ENCODE peak calls at places on chromosomes 4 and X, in ten cellular contexts. T, E, V, C, O, L, A, I, M and X are unnamed samples.

GRCh38 chrX:130330146-130330545 is 9.6 kb upstream of the SLC25A14 start:
- DNase-seq in T (no peak), E (no peak), V (no peak), C (no peak), O (no peak), L (no peak), A (no peak), I (no peak), M (no peak), X (no peak)

GRCh38 chr4:185424905-185425599 is 712 bp downstream of the UFSP2 start:
- DNase-seq in T (peak; percentile 9), E (no peak), V (peak; percentile 2), C (no peak), O (no peak), L (no peak), A (peak; percentile 4), I (no peak), M (no peak), X (no peak)

GRCh38 chr4:146520894-146521542 is 722 bp downstream of the SLC10A7 start:
- DNase-seq in T (peak; percentile 63), E (no peak), V (peak; percentile 56), C (peak; percentile 91), O (peak; percentile 12), L (peak; percentile 44), A (peak; percentile 28), I (peak; percentile 69), M (no peak), X (no peak)

GRCh38 chrX:16665089-16665488 is 15.1 kb downstream of the S100G start:
- DNase-seq in T (no peak), E (no peak), V (peak; percentile 77), C (peak; percentile 26), O (no peak), L (no peak), A (no peak), I (no peak), M (no peak), X (no peak)

GRCh38 chrX:21479695-21480280 is 105.6 kb downstream of the CNKSR2 start:
- DNase-seq in T (no peak), E (peak; percentile 0), V (peak; percentile 67), C (peak; percentile 53), O (no peak), L (peak; percentile 41), A (peak; percentile 62), I (no peak), M (no peak), X (no peak)

GRCh38 chrX:48540015-48540350 is 469 bp downstream of the TBC1D25 start:
- DNase-seq in T (peak; percentile 56), E (peak; percentile 50), V (peak; percentile 28), C (peak; percentile 60), O (peak; percentile 28), L (no peak), A (no peak), I (no peak), M (peak; percentile 48), X (no peak)

GRCh38 chr4:40180356-40180755 is 16.5 kb upstream of the RHOH start:
- DNase-seq in T (no peak), E (no peak), V (peak; percentile 86), C (peak; percentile 85), O (no peak), L (no peak), A (peak; percentile 26), I (no peak), M (no peak), X (no peak)

GRCh38 chrX:53281321-53281822 is at the start of gene IQSEC2:
- DNase-seq in T (no peak), E (no peak), V (peak; percentile 82), C (peak; percentile 58), O (no peak), L (peak; percentile 73), A (peak; percentile 75), I (peak; percentile 87), M (peak; percentile 77), X (peak; percentile 3)

GRCh38 chrX:68443155-68443868 is 10.0 kb upstream of the OPHN1 start:
- DNase-seq in T (peak; percentile 27), E (no peak), V (no peak), C (peak; percentile 74), O (no peak), L (peak; percentile 61), A (no peak), I (no peak), M (peak; percentile 71), X (no peak)

GRCh38 chr4:8657381-8657776 is 64.8 kb downstream of the CPZ start:
- DNase-seq in T (no peak), E (no peak), V (no peak), C (no peak), O (no peak), L (no peak), A (no peak), I (peak; percentile 24), M (peak; percentile 8), X (no peak)

GRCh38 chrX:140040397-140040796 is 75.1 kb upstream of the CXorf66 start:
- DNase-seq in T (no peak), E (no peak), V (no peak), C (no peak), O (no peak), L (peak; percentile 43), A (no peak), I (peak; percentile 78), M (no peak), X (peak; percentile 1)

GRCh38 chrX:136528645-136529315 is 3.2 kb upstream of the VGLL1 start:
- DNase-seq in T (no peak), E (no peak), V (no peak), C (no peak), O (no peak), L (peak; percentile 23), A (no peak), I (no peak), M (no peak), X (no peak)

GRCh38 chr4:55124337-55125076 is 888 bp downstream of the KDR start:
- DNase-seq in T (no peak), E (no peak), V (peak; percentile 8), C (peak; percentile 42), O (no peak), L (no peak), A (no peak), I (no peak), M (no peak), X (no peak)

GRCh38 chrX:155997436-155997835 is at the start of gene IL9R:
- DNase-seq in T (peak; percentile 65), E (no peak), V (no peak), C (no peak), O (peak; percentile 22), L (no peak), A (no peak), I (peak; percentile 69), M (no peak), X (no peak)

GRCh38 chr4:10172278-10173038 is 55.9 kb upstream of the WDR1 start:
- DNase-seq in T (no peak), E (no peak), V (no peak), C (peak; percentile 51), O (no peak), L (no peak), A (no peak), I (no peak), M (no peak), X (no peak)

GRCh38 chr4:25585901-25586523 is 69.6 kb upstream of the SLC34A2 start:
- DNase-seq in T (no peak), E (no peak), V (no peak), C (no peak), O (no peak), L (no peak), A (no peak), I (no peak), M (no peak), X (no peak)

GRCh38 chr4:24763631-24764302 is 31.6 kb upstream of the SOD3 start:
- DNase-seq in T (no peak), E (no peak), V (peak; percentile 42), C (no peak), O (no peak), L (no peak), A (no peak), I (no peak), M (no peak), X (no peak)

GRCh38 chr4:114277690-114278089 is 298.2 kb upstream of the ARSJ start:
- DNase-seq in T (no peak), E (no peak), V (no peak), C (no peak), O (no peak), L (no peak), A (no peak), I (no peak), M (no peak), X (no peak)

GRCh38 chr4:13865871-13866669 is 238.5 kb upstream of the BOD1L1 start:
- DNase-seq in T (no peak), E (no peak), V (peak; percentile 17), C (no peak), O (no peak), L (no peak), A (no peak), I (no peak), M (no peak), X (no peak)